ENCODE peak calls at places on chromosomes 13 and 19, in five cellular contexts. One of them, this sample, is unnamed.

GRCh38 chr13:94677799-94678198 is 34.5 kb downstream of the SOX21 start:
- DNase-seq in HepG2: no peak
- DNase-seq in SK-N-SH: no peak
- DNase-seq in K562: no peak
- DNase-seq in HEK293T: no peak
- DNase-seq in this sample: no peak

GRCh38 chr13:95494082-95494681 is 58.3 kb upstream of the CLDN10 start:
- DNase-seq in HepG2: peak; percentile 55
- DNase-seq in SK-N-SH: peak; percentile 62
- DNase-seq in HEK293T: peak; percentile 51
- DNase-seq in K562: peak; percentile 32
- DNase-seq in this sample: no peak

GRCh38 chr13:28299941-28300340 is 161.6 kb downstream of the PAN3 start:
- DNase-seq in HEK293T: no peak
- DNase-seq in SK-N-SH: no peak
- DNase-seq in HepG2: no peak
- DNase-seq in K562: no peak
- DNase-seq in this sample: no peak

GRCh38 chr13:110663044-110663443 is 42.9 kb downstream of the CARS2 start:
- DNase-seq in SK-N-SH: no peak
- DNase-seq in HepG2: no peak
- DNase-seq in K562: no peak
- DNase-seq in HEK293T: no peak
- DNase-seq in this sample: no peak

GRCh38 chr13:76106763-76107162 is 470.6 kb downstream of the LMO7 start:
- DNase-seq in K562: no peak
- DNase-seq in HEK293T: no peak
- DNase-seq in SK-N-SH: no peak
- DNase-seq in HepG2: no peak
- DNase-seq in this sample: no peak

GRCh38 chr19:11070123-11070522 is 19.1 kb upstream of the LDLR start:
- DNase-seq in HEK293T: no peak
- DNase-seq in SK-N-SH: no peak
- DNase-seq in K562: no peak
- DNase-seq in HepG2: no peak
- DNase-seq in this sample: no peak

GRCh38 chr13:102033719-102034446 is 368.0 kb downstream of the FGF14 start:
- DNase-seq in SK-N-SH: no peak
- DNase-seq in K562: no peak
- DNase-seq in HepG2: no peak
- DNase-seq in HEK293T: no peak
- DNase-seq in this sample: no peak

GRCh38 chr13:76379341-76380105 is 506.7 kb downstream of the KCTD12 start:
- DNase-seq in K562: no peak
- DNase-seq in HepG2: no peak
- DNase-seq in SK-N-SH: no peak
- DNase-seq in HEK293T: no peak
- DNase-seq in this sample: no peak

GRCh38 chr19:13355356-13355755 is 150.9 kb downstream of the CACNA1A start:
- DNase-seq in SK-N-SH: no peak
- DNase-seq in K562: no peak
- DNase-seq in HepG2: no peak
- DNase-seq in HEK293T: no peak
- DNase-seq in this sample: no peak

GRCh38 chr19:49689133-49690072 is at the start of gene ADM5:
- DNase-seq in K562: no peak
- DNase-seq in HEK293T: no peak
- DNase-seq in HepG2: no peak
- DNase-seq in SK-N-SH: peak; percentile 82
- DNase-seq in this sample: no peak

GRCh38 chr13:73984949-73985691 is 149.1 kb downstream of the KLF12 start:
- DNase-seq in HEK293T: no peak
- DNase-seq in K562: no peak
- DNase-seq in SK-N-SH: no peak
- DNase-seq in HepG2: no peak
- DNase-seq in this sample: no peak

GRCh38 chr19:1291761-1292418 is 6.2 kb downstream of the EFNA2 start:
- DNase-seq in K562: no peak
- DNase-seq in SK-N-SH: no peak
- DNase-seq in HepG2: no peak
- DNase-seq in HEK293T: no peak
- DNase-seq in this sample: no peak

GRCh38 chr13:80259159-80259558 is 81.8 kb downstream of the SPRY2 start:
- DNase-seq in K562: no peak
- DNase-seq in HepG2: no peak
- DNase-seq in HEK293T: no peak
- DNase-seq in SK-N-SH: no peak
- DNase-seq in this sample: no peak

GRCh38 chr19:16386619-16387240 is 62.1 kb downstream of the KLF2 start:
- DNase-seq in HEK293T: peak; percentile 69
- DNase-seq in K562: peak; percentile 57
- DNase-seq in SK-N-SH: peak; percentile 75
- DNase-seq in HepG2: peak; percentile 32
- DNase-seq in this sample: no peak

GRCh38 chr13:38262211-38262610 is 87.4 kb upstream of the UFM1 start:
- DNase-seq in SK-N-SH: no peak
- DNase-seq in HEK293T: no peak
- DNase-seq in HepG2: no peak
- DNase-seq in K562: no peak
- DNase-seq in this sample: no peak

GRCh38 chr13:109155301-109155761 is 525.9 kb downstream of the MYO16 start:
- DNase-seq in SK-N-SH: no peak
- DNase-seq in HEK293T: no peak
- DNase-seq in K562: no peak
- DNase-seq in HepG2: no peak
- DNase-seq in this sample: no peak

GRCh38 chr13:30293995-30294394 is 13.4 kb downstream of the KATNAL1 start:
- DNase-seq in HepG2: no peak
- DNase-seq in K562: no peak
- DNase-seq in HEK293T: no peak
- DNase-seq in SK-N-SH: no peak
- DNase-seq in this sample: no peak

GRCh38 chr19:18069383-18069782 is 17.4 kb downstream of the IL12RB1 start:
- DNase-seq in SK-N-SH: peak; percentile 4
- DNase-seq in K562: no peak
- DNase-seq in HepG2: no peak
- DNase-seq in HEK293T: no peak
- DNase-seq in this sample: no peak

GRCh38 chr19:6663236-6664187 is 6.4 kb downstream of the TNFSF14 start:
- DNase-seq in HepG2: no peak
- DNase-seq in K562: no peak
- DNase-seq in HEK293T: no peak
- DNase-seq in SK-N-SH: no peak
- DNase-seq in this sample: no peak

GRCh38 chr13:97535619-97536018 is 101.7 kb downstream of the RAP2A start:
- DNase-seq in K562: no peak
- DNase-seq in HEK293T: no peak
- DNase-seq in HepG2: no peak
- DNase-seq in SK-N-SH: no peak
- DNase-seq in this sample: no peak

GRCh38 chr19:51490676-51491075 is 10.9 kb downstream of the SIGLEC12 start:
- DNase-seq in HEK293T: no peak
- DNase-seq in K562: peak; percentile 39
- DNase-seq in HepG2: no peak
- DNase-seq in SK-N-SH: no peak
- DNase-seq in this sample: no peak

GRCh38 chr13:97446448-97446847 is 12.5 kb downstream of the RAP2A start:
- DNase-seq in SK-N-SH: no peak
- DNase-seq in K562: no peak
- DNase-seq in HepG2: no peak
- DNase-seq in HEK293T: no peak
- DNase-seq in this sample: no peak

GRCh38 chr13:75705395-75705794 is 69.3 kb downstream of the LMO7 start:
- DNase-seq in HepG2: no peak
- DNase-seq in SK-N-SH: no peak
- DNase-seq in K562: no peak
- DNase-seq in HEK293T: no peak
- DNase-seq in this sample: no peak

GRCh38 chr13:76735641-76736040 is 150.6 kb downstream of the KCTD12 start:
- DNase-seq in HepG2: no peak
- DNase-seq in HEK293T: no peak
- DNase-seq in K562: no peak
- DNase-seq in SK-N-SH: no peak
- DNase-seq in this sample: peak; percentile 23

GRCh38 chr13:23673354-23673753 is 103.1 kb downstream of the TNFRSF19 start:
- DNase-seq in K562: no peak
- DNase-seq in HepG2: no peak
- DNase-seq in HEK293T: no peak
- DNase-seq in SK-N-SH: no peak
- DNase-seq in this sample: no peak

GRCh38 chr13:35496761-35497386 is 20.4 kb upstream of the MAB21L1 start:
- DNase-seq in HepG2: no peak
- DNase-seq in HEK293T: no peak
- DNase-seq in K562: no peak
- DNase-seq in SK-N-SH: no peak
- DNase-seq in this sample: no peak

GRCh38 chr19:16566161-16566560 is 6.1 kb downstream of the SLC35E1 start:
- DNase-seq in SK-N-SH: no peak
- DNase-seq in HEK293T: no peak
- DNase-seq in K562: no peak
- DNase-seq in HepG2: no peak
- DNase-seq in this sample: no peak

DNA sequence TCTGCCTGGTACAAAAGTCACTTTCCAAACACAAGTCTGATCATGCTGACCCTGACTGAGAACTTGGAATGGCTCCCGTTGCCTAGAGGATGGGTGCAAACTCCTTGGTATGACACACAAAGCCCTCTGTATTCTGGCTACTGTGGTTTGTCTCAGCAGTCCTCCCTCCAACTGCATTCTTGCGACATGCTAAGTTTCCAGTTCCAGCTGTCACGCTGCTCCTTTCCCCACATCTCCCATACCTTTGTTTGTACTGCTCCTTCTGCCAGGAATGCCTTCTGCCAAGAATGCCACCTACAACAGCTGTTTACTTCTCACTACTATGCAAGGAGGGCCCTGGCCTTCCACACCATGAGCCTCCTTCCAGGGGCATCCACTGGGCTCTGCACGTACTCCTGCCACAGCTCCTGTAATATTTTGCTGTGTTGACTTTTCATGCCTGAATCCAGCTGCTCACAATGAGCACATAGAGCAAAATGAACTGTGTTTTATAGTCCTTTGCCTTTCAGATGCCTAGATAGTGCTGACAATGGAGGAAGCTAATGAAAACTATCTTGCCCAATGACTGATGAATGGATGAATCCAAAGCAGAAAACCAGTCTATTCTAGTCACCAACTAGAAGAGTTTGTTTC is 543.7 kb downstream of the EFNB2 start:
- DNase-seq in SK-N-SH: no peak
- DNase-seq in K562: no peak
- DNase-seq in HepG2: no peak
- DNase-seq in HEK293T: no peak
- DNase-seq in this sample: no peak
- TF ChIP-seq FOXM1 in SK-N-SH: no peak
- TF ChIP-seq FOXM1 in K562: no peak
- TF ChIP-seq FOXM1 in HepG2: no peak
- TF ChIP-seq FOXM1 in HEK293T: no peak
- TF ChIP-seq FOXM1 in this sample: no peak

DNA sequence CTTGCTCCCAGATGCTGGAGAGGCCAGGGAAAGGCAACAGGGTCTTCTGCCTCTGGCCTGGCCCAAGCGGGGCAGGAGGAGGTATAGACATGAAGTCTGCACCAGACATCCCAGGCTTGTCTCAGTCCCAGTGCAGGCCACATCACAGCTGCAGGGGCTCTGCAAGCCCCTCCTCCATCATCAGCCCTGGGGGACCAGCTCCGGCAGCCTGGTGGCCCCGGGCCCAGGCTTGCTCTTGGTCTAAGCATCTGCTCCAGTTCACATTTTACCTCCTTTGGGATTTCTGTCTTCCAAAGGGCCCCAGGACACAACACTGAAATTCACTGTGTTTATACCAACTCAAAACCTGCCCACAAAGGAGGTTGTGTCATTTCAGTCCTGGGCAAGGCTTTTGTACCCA is 359.4 kb downstream of the ZNF536 start:
- DNase-seq in HEK293T: no peak
- DNase-seq in SK-N-SH: no peak
- DNase-seq in HepG2: no peak
- DNase-seq in K562: no peak
- DNase-seq in this sample: no peak
- TF ChIP-seq FOXM1 in HEK293T: no peak
- TF ChIP-seq FOXM1 in SK-N-SH: no peak
- TF ChIP-seq FOXM1 in HepG2: no peak
- TF ChIP-seq FOXM1 in K562: no peak
- TF ChIP-seq FOXM1 in this sample: no peak

GRCh38 chr13:36921902-36922301 is 1.9 kb upstream of the SMAD9 start:
- DNase-seq in SK-N-SH: no peak
- DNase-seq in K562: no peak
- DNase-seq in HepG2: no peak
- DNase-seq in HEK293T: no peak
- DNase-seq in this sample: no peak

GRCh38 chr13:36919833-36920611 is at the start of gene SMAD9:
- DNase-seq in K562: peak; percentile 52
- DNase-seq in SK-N-SH: peak; percentile 91
- DNase-seq in HepG2: peak; percentile 50
- DNase-seq in HEK293T: peak; percentile 70
- DNase-seq in this sample: no peak

GRCh38 chr13:36918246-36919060 is 1.6 kb downstream of the SMAD9 start:
- DNase-seq in K562: no peak
- DNase-seq in HEK293T: no peak
- DNase-seq in SK-N-SH: peak; percentile 25
- DNase-seq in HepG2: no peak
- DNase-seq in this sample: no peak

GRCh38 chr13:36920612-36921185 is 661 bp upstream of the SMAD9 start:
- DNase-seq in HEK293T: no peak
- DNase-seq in K562: no peak
- DNase-seq in SK-N-SH: no peak
- DNase-seq in HepG2: no peak
- DNase-seq in this sample: no peak

GRCh38 chr13:36919206-36919832 is 719 bp downstream of the SMAD9 start:
- DNase-seq in SK-N-SH: peak; percentile 75
- DNase-seq in HepG2: peak; percentile 83
- DNase-seq in K562: no peak
- DNase-seq in HEK293T: peak; percentile 64
- DNase-seq in this sample: no peak
- TF ChIP-seq FOXM1 in SK-N-SH: no peak
- TF ChIP-seq FOXM1 in HepG2: no peak
- TF ChIP-seq FOXM1 in K562: no peak
- TF ChIP-seq FOXM1 in HEK293T: no peak
- TF ChIP-seq FOXM1 in this sample: no peak

GRCh38 chr13:89315287-89315686 is 1644.1 kb downstream of the SLITRK5 start:
- DNase-seq in HepG2: no peak
- DNase-seq in SK-N-SH: no peak
- DNase-seq in K562: no peak
- DNase-seq in HEK293T: no peak
- DNase-seq in this sample: no peak
- TF ChIP-seq FOXM1 in HepG2: no peak
- TF ChIP-seq FOXM1 in SK-N-SH: no peak
- TF ChIP-seq FOXM1 in K562: no peak
- TF ChIP-seq FOXM1 in HEK293T: no peak
- TF ChIP-seq FOXM1 in this sample: no peak

This sample was measured in GM12878.